ENCODE peak calls at places on chromosomes 16 and 17, in five cellular contexts. N is IMR-90, Y is coronary artery, M is keratinocyte, J is fibroblast of villous mesenchyme. Q is an unnamed sample.

GRCh38 chr16:24309222-24309905 is 53.2 kb downstream of the CACNG3 start:
- DNase-seq in N (peak; percentile 39), M (no peak), Y (no peak), J (no peak), Q (peak; percentile 10)

GRCh38 chr16:75105306-75106061 is 11.1 kb downstream of the LDHD start:
- DNase-seq in N (peak; percentile 37), M (no peak), J (peak; percentile 89), Y (no peak), Q (no peak)

GRCh38 chr17:63842173-63842539 is 329 bp downstream of the SMARCD2 start:
- DNase-seq in Y (peak; percentile 84), M (no peak), N (no peak), J (no peak), Q (no peak)

GRCh38 chr17:57909548-57909947 is 45.7 kb downstream of the CUEDC1 start:
- DNase-seq in Y (no peak), M (no peak), N (no peak), J (no peak), Q (no peak)

GRCh38 chr16:9793623-9794022 is 388.6 kb downstream of the GRIN2A start:
- DNase-seq in J (no peak), Y (no peak), N (no peak), M (no peak), Q (no peak)

GRCh38 chr16:12318661-12319463 is 342.3 kb downstream of the SNX29 start:
- DNase-seq in J (no peak), Y (no peak), M (peak; percentile 83), N (peak; percentile 24), Q (peak; percentile 84)

GRCh38 chr17:10285896-10286295 is 86.9 kb downstream of the MYH13 start:
- DNase-seq in N (no peak), Y (no peak), M (no peak), J (no peak), Q (no peak)

GRCh38 chr16:81515281-81515680 is 70.7 kb downstream of the CMIP start:
- DNase-seq in J (no peak), N (no peak), Y (no peak), M (no peak), Q (no peak)

GRCh38 chr16:24670623-24671454 is 58.6 kb upstream of the TNRC6A start:
- DNase-seq in N (peak; percentile 92), J (peak; percentile 80), M (no peak), Y (peak; percentile 92), Q (peak; percentile 79)

GRCh38 chr17:18139949-18140348 is 31.4 kb downstream of the MYO15A start:
- DNase-seq in J (peak; percentile 28), N (peak; percentile 18), Y (no peak), M (no peak), Q (no peak)

GRCh38 chr17:34840758-34841157 is 120.5 kb downstream of the CCT6B start:
- DNase-seq in Y (no peak), N (no peak), J (no peak), M (no peak), Q (no peak)

GRCh38 chr17:78257810-78258322 is 26.4 kb downstream of the TMEM235 start:
- DNase-seq in N (peak; percentile 13), J (peak; percentile 93), M (no peak), Y (no peak), Q (no peak)

GRCh38 chr16:55662641-55663040 is 6.9 kb downstream of the SLC6A2 start:
- DNase-seq in M (no peak), J (no peak), Y (no peak), N (no peak), Q (no peak)

GRCh38 chr17:54736573-54736972 is 164.1 kb upstream of the TOM1L1 start:
- DNase-seq in N (no peak), Y (no peak), M (no peak), J (no peak), Q (no peak)

GRCh38 chr17:77615672-77616242 is 342.7 kb upstream of the TNRC6C start:
- DNase-seq in J (no peak), M (no peak), N (no peak), Y (no peak), Q (no peak)

GRCh38 chr17:75983501-75984181 is 4.6 kb downstream of the TEN1 start:
- DNase-seq in Y (no peak), J (no peak), N (no peak), M (no peak), Q (no peak)

GRCh38 chr17:9346296-9346926 is 229.2 kb downstream of the STX8 start:
- DNase-seq in Y (no peak), J (peak; percentile 72), M (no peak), N (peak; percentile 33), Q (no peak)

GRCh38 chr17:50364715-50365114 is 8.3 kb downstream of the MRPL27 start:
- DNase-seq in N (peak; percentile 65), M (no peak), Y (no peak), J (no peak), Q (no peak)

GRCh38 chr17:19310151-19310550 is 52.4 kb downstream of the B9D1 start:
- DNase-seq in M (no peak), N (no peak), J (no peak), Y (no peak), Q (no peak)

GRCh38 chr17:57372156-57372555 is 115.8 kb downstream of the MSI2 start:
- DNase-seq in M (no peak), N (peak; percentile 66), J (peak; percentile 74), Y (no peak), Q (no peak)

GRCh38 chr17:12982224-12982623 is 35.6 kb downstream of the ELAC2 start:
- DNase-seq in N (no peak), Y (no peak), M (no peak), J (no peak), Q (no peak)

GRCh38 chr16:26983426-26983825 is 83.3 kb upstream of the C16orf82 start:
- DNase-seq in N (peak; percentile 62), Y (peak; percentile 29), J (peak; percentile 41), M (no peak), Q (no peak)

GRCh38 chr17:75978938-75979704 is at the start of the genes ACOX1 and TEN1:
- DNase-seq in N (peak; percentile 95), Y (peak; percentile 99), M (peak; percentile 73), J (peak; percentile 98), Q (peak; percentile 72)

GRCh38 chr16:84207869-84208268 is 16.9 kb downstream of the ADAD2 start:
- DNase-seq in M (no peak), J (no peak), Y (no peak), N (no peak), Q (no peak)

GRCh38 chr17:50432125-50432762 is 6.2 kb downstream of the ACSF2 start:
- DNase-seq in Y (no peak), M (no peak), N (no peak), J (no peak), Q (no peak)

GRCh38 chr17:27893834-27894503 is 804 bp upstream of the LYRM9 start:
- DNase-seq in N (no peak), M (no peak), Y (no peak), J (no peak), Q (no peak)

GRCh38 chr16:69477546-69477945 is 53.1 kb downstream of the CYB5B start:
- DNase-seq in M (no peak), Y (no peak), J (peak; percentile 88), N (peak; percentile 39), Q (no peak)

GRCh38 chr17:2055494-2056220 is 754 bp downstream of the HIC1 start:
- DNase-seq in M (no peak), Y (no peak), N (peak; percentile 55), J (peak; percentile 52), Q (no peak)

DNA sequence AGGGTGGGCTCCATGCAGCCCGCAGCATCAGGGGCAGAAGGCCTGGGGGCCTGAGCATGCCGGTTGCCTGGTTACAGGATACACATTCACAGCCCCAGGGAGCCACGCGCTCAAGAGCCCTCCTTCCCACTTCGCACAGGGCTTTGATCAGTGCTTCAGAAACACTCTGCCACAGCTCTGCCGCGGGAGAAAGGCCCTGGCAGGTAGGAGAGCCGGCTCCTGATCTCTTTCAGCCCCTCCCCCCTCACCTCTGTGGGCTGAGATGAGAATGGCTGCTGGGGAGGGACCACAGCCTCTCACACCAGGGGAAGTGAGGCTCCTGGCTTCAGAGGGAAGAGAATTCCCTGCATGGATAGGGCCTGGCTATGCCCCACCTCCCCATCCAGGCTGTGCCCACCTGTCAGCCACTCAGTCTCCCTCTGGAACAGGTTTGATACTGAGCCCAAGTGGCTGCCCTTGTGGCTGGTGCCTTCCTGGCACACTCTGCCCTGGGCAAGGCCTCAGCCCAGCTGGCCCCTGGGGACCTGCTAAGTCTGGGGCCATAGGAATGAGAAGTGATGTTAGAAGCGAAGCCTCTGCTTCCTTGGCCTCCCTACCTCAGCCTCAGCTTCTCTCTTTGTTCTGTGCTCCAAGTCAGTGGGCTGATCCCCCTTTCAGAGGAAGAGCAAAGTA is 8.6 kb downstream of the DOK4 start:
- DNase-seq in N (no peak), M (no peak), J (no peak), Y (no peak), Q (no peak)
- TF ChIP-seq CTCF in N (no peak), M (no peak), J (no peak), Y (no peak), Q (no peak)

DNA sequence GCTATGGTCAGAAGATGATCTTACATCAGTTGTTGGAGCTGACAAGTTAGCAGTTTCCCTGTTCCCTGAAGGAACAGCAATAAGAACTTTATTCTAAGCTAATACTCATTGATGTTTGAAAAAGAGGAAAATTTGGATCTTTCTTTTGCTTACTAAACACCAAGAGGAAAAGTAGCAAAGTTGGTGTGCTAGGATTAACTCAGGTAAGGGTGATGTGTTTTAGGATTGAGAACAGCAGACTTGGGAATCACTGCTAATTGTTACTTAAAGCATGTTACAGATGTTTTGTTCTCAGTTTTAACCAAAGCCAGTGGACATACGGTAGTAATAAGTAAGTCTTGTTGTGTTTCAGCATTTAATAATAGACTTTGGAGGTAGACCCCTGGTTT is 3.7 kb downstream of the SETD6 start:
- DNase-seq in Y (no peak), N (no peak), M (no peak), J (no peak), Q (no peak)
- H3K4me3 ChIP-seq in Y (no peak overlapping the region), N (no peak overlapping the region), M (no peak overlapping the region), J (no peak overlapping the region), Q (no peak overlapping the region)

DNA sequence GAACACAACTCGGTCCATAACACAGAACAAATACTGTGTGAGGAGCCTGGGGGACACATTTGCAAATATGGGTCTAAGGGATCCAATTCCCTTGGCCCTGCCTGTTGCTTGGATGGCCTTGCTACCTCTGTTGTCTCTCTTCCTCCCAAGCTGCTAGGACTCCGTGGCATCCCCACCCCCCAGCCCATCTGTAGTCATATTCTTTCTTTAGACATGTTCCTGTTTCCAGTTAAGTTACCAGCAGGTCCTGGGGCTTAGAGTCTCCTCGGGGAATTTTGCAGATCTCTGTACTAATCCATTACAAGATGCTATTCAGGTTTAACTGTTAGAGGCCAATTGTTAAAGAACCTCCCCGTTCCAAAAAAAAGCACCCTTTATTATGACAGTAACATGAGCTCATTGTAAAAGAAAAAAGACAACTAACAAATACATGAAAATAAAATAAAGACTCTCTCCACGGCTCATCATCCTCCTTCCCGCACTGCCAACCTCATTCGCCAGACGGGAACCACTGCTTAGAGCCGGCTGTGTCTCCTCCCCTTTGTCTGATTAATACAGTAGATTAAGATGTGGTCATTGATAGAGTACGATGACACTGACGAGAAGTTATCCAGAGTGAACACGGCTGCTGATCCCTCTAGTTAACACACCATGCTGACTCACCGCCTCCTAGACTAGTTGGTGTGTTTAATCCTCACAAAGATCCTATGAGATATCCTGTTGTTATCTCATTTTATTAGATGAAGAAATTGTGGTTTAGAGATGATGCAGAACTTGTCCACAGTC is 22.2 kb downstream of the HS3ST4 start:
- DNase-seq in J (no peak), Y (no peak), N (no peak), M (no peak), Q (no peak)
- TF ChIP-seq CTCF in J (no peak), Y (no peak), N (no peak), M (no peak), Q (no peak)

DNA sequence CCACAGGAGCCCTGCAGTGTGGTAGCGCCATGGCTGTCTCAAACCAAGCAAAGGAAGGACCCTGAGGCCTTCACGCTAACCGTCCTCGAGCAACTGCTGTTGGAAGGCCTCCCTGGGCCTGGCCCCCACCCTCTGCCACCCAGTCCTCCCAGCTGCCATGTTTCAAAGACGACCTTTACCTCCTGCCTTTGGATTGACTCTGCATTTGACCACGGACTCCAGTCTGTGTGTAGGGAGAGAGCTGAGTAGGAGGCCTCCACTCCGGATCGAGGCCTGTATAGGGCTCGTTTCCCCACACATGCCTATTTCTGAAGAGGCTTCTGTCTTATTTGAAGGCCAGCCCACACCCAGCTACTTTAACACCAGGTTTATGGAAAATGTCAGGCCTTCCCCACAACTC is 24.3 kb downstream of the PLCD3 start:
- DNase-seq in J (no peak), N (no peak), Y (no peak), M (no peak), Q (no peak)
- H3K4me3 ChIP-seq in J (no peak overlapping the region), N (no peak overlapping the region), Y (no peak overlapping the region), M (no peak overlapping the region), Q (no peak overlapping the region)

Q was measured in epithelial cell of proximal tubule.